ENCODE peak calls at places on chromosome 6, in nine cellular contexts. F is GM23338, P is K562, T is HCT116, J is SK-N-MC, N is breast epithelium, A is prostate gland, B is Panc1, E is endothelial cell of umbilical vein. M is an unnamed sample.

GRCh38 chr6:92124126-92124525 is 1295.2 kb downstream of the EPHA7 start:
- DNase-seq in F (no peak), P (no peak), T (no peak), J (no peak), N (no peak), A (no peak), B (no peak), E (no peak), M (no peak)

GRCh38 chr6:27280064-27280539 is 32.0 kb downstream of the POM121L2 start:
- DNase-seq in F (peak), P (peak), T (peak), J (no peak), N (no peak), A (no peak), B (no peak), E (peak), M (no peak)

GRCh38 chr6:11609324-11610071 is 71.9 kb downstream of the TMEM170B start:
- DNase-seq in F (peak), P (no peak), T (no peak), J (no peak), N (no peak), A (no peak), B (no peak), E (peak), M (no peak)

GRCh38 chr6:1596088-1596852 is 13.4 kb upstream of the FOXC1 start:
- DNase-seq in F (peak), P (peak), T (no peak), J (no peak), N (peak), A (peak), B (peak), E (peak), M (no peak)

GRCh38 chr6:56955171-56956155 is 556 bp downstream of the BEND6 start:
- DNase-seq in F (peak), P (peak), T (peak), J (no peak), N (peak), A (peak), B (peak), E (peak), M (no peak)

GRCh38 chr6:158441639-158442308 is 118.1 kb upstream of the TMEM181 start:
- DNase-seq in F (no peak), P (no peak), T (no peak), J (no peak), N (no peak), A (no peak), B (no peak), E (no peak), M (no peak)

GRCh38 chr6:25002326-25003066 is 66.7 kb upstream of the RIPOR2 start:
- DNase-seq in F (no peak), P (no peak), T (no peak), J (no peak), N (no peak), A (no peak), B (no peak), E (peak), M (no peak)

GRCh38 chr6:76697585-76697984 is 625.1 kb upstream of the IMPG1 start:
- DNase-seq in F (peak), P (no peak), T (peak), J (no peak), N (no peak), A (no peak), B (no peak), E (peak), M (no peak)

GRCh38 chr6:48027704-48028435 is 83.1 kb downstream of the PTCHD4 start:
- DNase-seq in F (no peak), P (no peak), T (no peak), J (no peak), N (no peak), A (no peak), B (no peak), E (no peak), M (no peak)

GRCh38 chr6:54085526-54085925 is 25.7 kb upstream of the MLIP start:
- DNase-seq in F (no peak), P (no peak), T (no peak), J (no peak), N (no peak), A (no peak), B (no peak), E (no peak), M (no peak)

GRCh38 chr6:170271771-170272314 is 19.0 kb downstream of the DLL1 start:
- DNase-seq in F (no peak), P (no peak), T (no peak), J (no peak), N (no peak), A (no peak), B (no peak), E (no peak), M (no peak)

GRCh38 chr6:44805239-44805849 is 417.8 kb downstream of the CDC5L start:
- DNase-seq in F (no peak), P (no peak), T (no peak), J (no peak), N (no peak), A (no peak), B (no peak), E (no peak), M (no peak)

GRCh38 chr6:20038805-20039204 is 173.5 kb downstream of the MBOAT1 start:
- DNase-seq in F (no peak), P (no peak), T (no peak), J (no peak), N (no peak), A (no peak), B (no peak), E (no peak), M (no peak)

GRCh38 chr6:155147958-155148663 is 115.7 kb upstream of the CLDN20 start:
- DNase-seq in F (no peak), P (no peak), T (no peak), J (no peak), N (no peak), A (no peak), B (no peak), E (no peak), M (no peak)

GRCh38 chr6:114592506-114592905 is 249.7 kb upstream of the HS3ST5 start:
- DNase-seq in F (no peak), P (no peak), T (no peak), J (no peak), N (no peak), A (no peak), B (no peak), E (no peak), M (no peak)

GRCh38 chr6:72149715-72150114 is 263.4 kb downstream of the RIMS1 start:
- DNase-seq in F (no peak), P (no peak), T (no peak), J (no peak), N (no peak), A (no peak), B (no peak), E (no peak), M (no peak)

GRCh38 chr6:7540595-7540994 is 876 bp upstream of the DSP start:
- DNase-seq in F (peak), P (no peak), T (no peak), J (no peak), N (peak), A (no peak), B (no peak), E (no peak), M (no peak)

GRCh38 chr6:112282217-112282616 is 27.9 kb upstream of the LAMA4 start:
- DNase-seq in F (peak), P (no peak), T (no peak), J (no peak), N (no peak), A (no peak), B (no peak), E (peak), M (no peak)

GRCh38 chr6:25753079-25753478 is 1.5 kb upstream of the SLC17A4 start:
- DNase-seq in F (no peak), P (no peak), T (no peak), J (no peak), N (no peak), A (no peak), B (no peak), E (no peak), M (no peak)

GRCh38 chr6:112337209-112337638 is 9.9 kb upstream of the RFPL4B start:
- DNase-seq in F (peak), P (peak), T (peak), J (peak), N (no peak), A (peak), B (peak), E (peak), M (no peak)

GRCh38 chr6:126804255-126805064 is 314.0 kb upstream of the RSPO3 start:
- DNase-seq in F (peak), P (peak), T (peak), J (peak), N (no peak), A (peak), B (peak), E (peak), M (no peak)

GRCh38 chr6:36920546-36920945 is 34.0 kb upstream of the PI16 start:
- DNase-seq in F (no peak), P (no peak), T (no peak), J (no peak), N (no peak), A (no peak), B (no peak), E (no peak), M (no peak)

GRCh38 chr6:170347091-170347490 is 40.5 kb downstream of the FAM120B start:
- DNase-seq in F (no peak), P (no peak), T (no peak), J (no peak), N (no peak), A (no peak), B (no peak), E (peak), M (no peak)

GRCh38 chr6:1436334-1437306 is 47.2 kb downstream of the FOXF2 start:
- DNase-seq in F (peak), P (peak), T (peak), J (peak), N (no peak), A (peak), B (peak), E (peak), M (peak)

GRCh38 chr6:122838060-122838780 is 49.2 kb downstream of the SMPDL3A start:
- DNase-seq in F (peak), P (no peak), T (no peak), J (no peak), N (no peak), A (no peak), B (peak), E (peak), M (no peak)

GRCh38 chr6:89022747-89023289 is 57.7 kb upstream of the PNRC1 start:
- DNase-seq in F (no peak), P (no peak), T (no peak), J (no peak), N (no peak), A (peak), B (no peak), E (no peak), M (no peak)

GRCh38 chr6:35372633-35373032 is 30.3 kb downstream of the PPARD start:
- DNase-seq in F (no peak), P (no peak), T (no peak), J (no peak), N (no peak), A (no peak), B (no peak), E (no peak), M (no peak)

GRCh38 chr6:90468080-90468479 is 118.8 kb downstream of the MAP3K7 start:
- DNase-seq in F (no peak), P (peak), T (no peak), J (no peak), N (no peak), A (no peak), B (no peak), E (no peak), M (no peak)

GRCh38 chr6:32181148-32181702 is 2.8 kb downstream of the AGER start:
- DNase-seq in F (no peak), P (no peak), T (no peak), J (no peak), N (no peak), A (no peak), B (no peak), E (no peak), M (no peak)

GRCh38 chr6:32177788-32178546 is at the start of gene RNF5:
- DNase-seq in F (peak), P (peak), T (peak), J (peak), N (peak), A (peak), B (peak), E (peak), M (no peak)

GRCh38 chr6:32178547-32179440 is 589 bp downstream of the RNF5 start:
- DNase-seq in F (peak), P (peak), T (no peak), J (no peak), N (no peak), A (no peak), B (no peak), E (peak), M (no peak)

GRCh38 chr6:32181890-32182529 is 2.0 kb downstream of the AGER start:
- DNase-seq in F (no peak), P (peak), T (no peak), J (no peak), N (no peak), A (no peak), B (no peak), E (no peak), M (no peak)

GRCh38 chr6:32179746-32180405 is 1.7 kb downstream of the RNF5 start:
- DNase-seq in F (no peak), P (no peak), T (no peak), J (no peak), N (no peak), A (no peak), B (no peak), E (no peak), M (no peak)
- H3K4me3 ChIP-seq in F (no peak), P (peak), T (no peak), J (no peak), N (no peak), A (no peak), B (no peak), E (no peak), M (no peak)

GRCh38 chr6:43176423-43176786 is 5.3 kb downstream of the SRF start:
- DNase-seq in F (no peak), P (no peak), T (no peak), J (no peak), N (no peak), A (no peak), B (no peak), E (no peak), M (no peak)
- TF ChIP-seq POLR2AphosphoS5 in F (no peak), P (no peak), T (no peak), J (no peak), N (no peak), A (no peak), B (no peak), E (no peak), M (no peak)

GRCh38 chr6:130460934-130461333 is 95.1 kb downstream of the TMEM200A start:
- DNase-seq in F (no peak), P (no peak), T (no peak), J (no peak), N (no peak), A (no peak), B (no peak), E (no peak), M (no peak)

GRCh38 chr6:130457605-130458004 is 91.8 kb downstream of the TMEM200A start:
- DNase-seq in F (peak), P (no peak), T (no peak), J (no peak), N (no peak), A (no peak), B (no peak), E (no peak), M (no peak)

DNA sequence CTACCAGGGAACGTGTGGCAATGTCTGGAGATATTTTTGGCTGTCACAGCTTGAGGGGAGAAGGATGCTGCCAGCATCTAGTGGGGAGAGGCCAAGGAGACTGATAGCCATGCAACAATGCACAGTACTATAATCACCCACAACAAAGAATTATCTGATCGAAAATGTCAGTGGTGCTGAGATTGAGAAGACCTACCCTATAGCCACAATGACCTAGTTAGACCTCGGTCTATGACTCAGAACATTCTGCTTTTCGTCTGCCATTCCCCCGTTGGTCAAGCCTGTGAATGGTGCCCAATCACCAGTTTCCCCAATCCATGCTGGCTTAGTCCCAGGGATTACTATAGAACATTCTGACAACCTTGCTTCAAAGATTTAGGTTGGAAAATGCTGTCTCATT is 93.5 kb downstream of the TMEM200A start:
- DNase-seq in F (no peak), P (no peak), T (no peak), J (no peak), N (no peak), A (no peak), B (no peak), E (no peak), M (no peak)
- H3K4me3 ChIP-seq in F (no peak), P (no peak), T (no peak), J (no peak), N (no peak), A (no peak), B (no peak), E (no peak), M (no peak)

GRCh38 chr6:32118782-32119628 is 9.0 kb downstream of the ATF6B start:
- DNase-seq in F (peak), P (peak), T (peak), J (no peak), N (peak), A (peak), B (peak), E (peak), M (no peak)

GRCh38 chr6:32117461-32117860 is 8.3 kb upstream of the TNXB start:
- DNase-seq in F (peak), P (no peak), T (no peak), J (no peak), N (no peak), A (no peak), B (no peak), E (no peak), M (no peak)

GRCh38 chr6:32116674-32117073 is 7.5 kb upstream of the TNXB start:
- DNase-seq in F (peak), P (peak), T (no peak), J (no peak), N (no peak), A (no peak), B (no peak), E (no peak), M (no peak)

GRCh38 chr6:32123681-32124080 is 4.4 kb downstream of the ATF6B start:
- DNase-seq in F (no peak), P (no peak), T (no peak), J (no peak), N (no peak), A (no peak), B (no peak), E (no peak), M (no peak)

DNA sequence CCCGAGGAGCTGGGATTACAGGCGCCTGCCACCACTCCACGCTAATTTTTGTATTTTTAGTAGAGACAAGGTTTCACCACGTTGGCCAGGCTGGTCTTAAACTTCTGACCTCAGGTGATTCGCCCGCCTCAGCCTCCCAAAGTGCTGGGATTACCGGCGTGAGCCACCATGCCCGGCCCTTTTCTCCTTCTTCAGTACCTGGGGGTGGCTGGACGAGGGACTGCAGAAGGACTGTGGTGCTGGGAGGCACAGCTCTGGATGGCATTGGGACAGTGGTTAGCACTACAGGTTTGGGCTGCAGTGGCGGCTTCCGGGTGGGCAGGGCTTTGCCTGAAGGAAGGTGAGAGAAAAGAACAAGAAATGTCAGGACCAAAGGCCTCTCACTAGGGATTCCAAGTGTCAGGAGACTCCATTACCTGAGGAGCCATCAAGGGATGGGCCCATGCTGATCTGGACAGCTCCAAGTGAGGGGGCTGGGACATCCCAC is 7.4 kb downstream of the ATF6B start:
- DNase-seq in F (no peak), P (no peak), T (no peak), J (no peak), N (no peak), A (no peak), B (no peak), E (no peak), M (no peak)
- TF ChIP-seq POLR2AphosphoS5 in F (no peak), P (no peak), T (no peak), J (no peak), N (no peak), A (no peak), B (no peak), E (no peak), M (no peak)

GRCh38 chr6:104936766-104937535 is 20.0 kb upstream of the LIN28B start:
- DNase-seq in F (no peak), P (no peak), T (no peak), J (no peak), N (no peak), A (no peak), B (no peak), E (no peak), M (no peak)

GRCh38 chr6:104940881-104941693 is 15.8 kb upstream of the LIN28B start:
- DNase-seq in F (peak), P (peak), T (no peak), J (no peak), N (no peak), A (no peak), B (no peak), E (peak), M (no peak)

GRCh38 chr6:104943781-104944180 is 13.1 kb upstream of the LIN28B start:
- DNase-seq in F (no peak), P (peak), T (peak), J (no peak), N (no peak), A (no peak), B (no peak), E (peak), M (no peak)

GRCh38 chr6:104940238-104940880 is 16.5 kb upstream of the LIN28B start:
- DNase-seq in F (peak), P (no peak), T (no peak), J (no peak), N (no peak), A (no peak), B (no peak), E (no peak), M (no peak)

DNA sequence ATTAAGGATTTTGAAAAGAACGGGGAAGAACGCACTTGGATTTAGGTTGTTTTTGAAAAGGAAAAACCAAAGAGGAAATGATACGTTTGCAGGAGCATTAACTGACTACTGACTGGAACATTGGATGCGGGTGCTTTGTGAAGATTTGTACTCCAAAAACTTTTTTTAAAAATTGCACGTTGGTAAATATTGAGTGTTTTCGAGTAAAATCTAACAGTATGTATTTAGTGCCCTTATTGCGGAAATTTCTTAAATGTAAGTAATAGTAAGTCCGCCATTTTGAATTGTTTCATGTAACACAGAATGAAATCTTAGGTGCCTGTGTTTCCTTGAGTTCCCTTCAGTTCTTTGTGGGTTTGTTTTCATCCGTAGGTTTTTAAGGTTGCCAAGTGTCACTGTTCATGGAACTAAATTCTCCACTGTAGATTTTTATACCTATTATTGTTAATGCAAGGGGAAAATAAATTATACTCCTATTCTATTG is 15.2 kb upstream of the LIN28B start:
- DNase-seq in F (peak), P (peak), T (no peak), J (no peak), N (no peak), A (no peak), B (no peak), E (no peak), M (no peak)
- H3K4me3 ChIP-seq in F (peak), P (peak), T (no peak), J (peak), N (peak), A (no peak), B (peak), E (peak), M (no peak)